ENCODE peak calls at places on chromosomes 3 and 15, in nine cellular contexts. L, B, Q, V, D, U, P, O and R are unnamed samples.

GRCh38 chr3:194768586-194768985 is 82.9 kb downstream of the FAM43A start:
- DNase-seq in L (no peak), B (no peak), Q (no peak), V (peak; percentile 53), D (no peak), U (no peak), P (no peak), O (no peak), R (no peak)

GRCh38 chr3:42013652-42014442 is 51.9 kb upstream of the ULK4 start:
- DNase-seq in L (no peak), B (no peak), Q (peak; percentile 42), V (peak; percentile 89), D (peak; percentile 85), U (peak; percentile 47), P (peak; percentile 50), O (peak; percentile 24), R (peak; percentile 53)

GRCh38 chr3:41000471-41000870 is 198.8 kb upstream of the CTNNB1 start:
- DNase-seq in L (no peak), B (no peak), Q (no peak), V (no peak), D (no peak), U (no peak), P (no peak), O (no peak), R (no peak)

GRCh38 chr3:126995926-126996512 is 13.1 kb downstream of the PLXNA1 start:
- DNase-seq in L (no peak), B (no peak), Q (no peak), V (no peak), D (no peak), U (no peak), P (peak; percentile 48), O (no peak), R (no peak)

GRCh38 chr3:142273501-142273900 is 48.1 kb upstream of the GK5 start:
- DNase-seq in L (peak; percentile 68), B (no peak), Q (peak; percentile 12), V (no peak), D (no peak), U (no peak), P (no peak), O (no peak), R (no peak)

GRCh38 chr3:123734527-123734902 is 149.6 kb downstream of the MYLK start:
- DNase-seq in L (no peak), B (no peak), Q (no peak), V (no peak), D (no peak), U (no peak), P (no peak), O (no peak), R (no peak)

GRCh38 chr3:196604548-196604947 is 34.9 kb upstream of the NRROS start:
- DNase-seq in L (no peak), B (peak; percentile 43), Q (no peak), V (no peak), D (no peak), U (no peak), P (no peak), O (no peak), R (no peak)

GRCh38 chr15:95970326-95970725 is 360.2 kb upstream of the NR2F2 start:
- DNase-seq in L (no peak), B (no peak), Q (no peak), V (no peak), D (no peak), U (no peak), P (no peak), O (no peak), R (no peak)

GRCh38 chr3:55750525-55750924 is 263.4 kb upstream of the WNT5A start:
- DNase-seq in L (no peak), B (no peak), Q (no peak), V (no peak), D (no peak), U (no peak), P (no peak), O (no peak), R (no peak)

GRCh38 chr3:129627350-129628168 is 21.1 kb upstream of the PLXND1 start:
- DNase-seq in L (peak; percentile 68), B (peak; percentile 85), Q (peak; percentile 68), V (peak; percentile 90), D (peak; percentile 91), U (peak; percentile 94), P (peak; percentile 95), O (peak; percentile 55), R (peak; percentile 75)

GRCh38 chr15:65212097-65212496 is 824 bp upstream of the CILP start:
- DNase-seq in L (no peak), B (peak; percentile 78), Q (no peak), V (no peak), D (no peak), U (no peak), P (peak; percentile 80), O (no peak), R (no peak)

GRCh38 chr3:129994883-129995559 is 20.5 kb downstream of the TRH start:
- DNase-seq in L (no peak), B (no peak), Q (no peak), V (no peak), D (no peak), U (no peak), P (no peak), O (no peak), R (no peak)

GRCh38 chr15:90019611-90020010 is 18.5 kb downstream of the ZNF710 start:
- DNase-seq in L (no peak), B (no peak), Q (no peak), V (peak; percentile 71), D (no peak), U (no peak), P (no peak), O (no peak), R (no peak)

GRCh38 chr15:73712107-73712506 is 27.9 kb downstream of the CD276 start:
- DNase-seq in L (no peak), B (no peak), Q (no peak), V (no peak), D (no peak), U (no peak), P (peak; percentile 46), O (no peak), R (no peak)

GRCh38 chr3:105807701-105808100 is 61.1 kb downstream of the CBLB start:
- DNase-seq in L (no peak), B (no peak), Q (no peak), V (no peak), D (no peak), U (no peak), P (no peak), O (no peak), R (no peak)

GRCh38 chr3:194367992-194368841 is 1.3 kb downstream of the LRRC15 start:
- DNase-seq in L (no peak), B (peak; percentile 69), Q (no peak), V (no peak), D (peak; percentile 15), U (no peak), P (no peak), O (no peak), R (no peak)

GRCh38 chr3:45657853-45658252 is 31.3 kb upstream of the SACM1L start:
- DNase-seq in L (no peak), B (no peak), Q (no peak), V (no peak), D (no peak), U (no peak), P (no peak), O (no peak), R (no peak)

GRCh38 chr15:34620122-34620521 is 36.7 kb upstream of the GOLGA8B start:
- DNase-seq in L (no peak), B (no peak), Q (no peak), V (no peak), D (no peak), U (no peak), P (no peak), O (no peak), R (no peak)

GRCh38 chr3:151795276-151795675 is 18.6 kb upstream of the AADAC start:
- DNase-seq in L (no peak), B (no peak), Q (no peak), V (no peak), D (no peak), U (no peak), P (no peak), O (no peak), R (no peak)

GRCh38 chr3:38130631-38131065 is 6.3 kb downstream of the ACAA1 start:
- DNase-seq in L (no peak), B (no peak), Q (no peak), V (peak; percentile 62), D (no peak), U (no peak), P (no peak), O (no peak), R (no peak)

GRCh38 chr3:112888388-112889085 is 41.9 kb upstream of the CD200R1L start:
- DNase-seq in L (no peak), B (no peak), Q (no peak), V (no peak), D (no peak), U (no peak), P (no peak), O (no peak), R (no peak)

GRCh38 chr15:68382286-68383007 is 49.5 kb downstream of the ITGA11 start:
- DNase-seq in L (no peak), B (no peak), Q (no peak), V (peak; percentile 22), D (no peak), U (no peak), P (no peak), O (no peak), R (no peak)

GRCh38 chr3:174168026-174168425 is 691.1 kb upstream of the NAALADL2 start:
- DNase-seq in L (no peak), B (no peak), Q (no peak), V (no peak), D (no peak), U (no peak), P (peak; percentile 26), O (no peak), R (no peak)

GRCh38 chr15:48330855-48331795 is at the start of gene DUT:
- DNase-seq in L (peak; percentile 73), B (peak; percentile 79), Q (peak; percentile 79), V (peak; percentile 96), D (peak; percentile 96), U (peak; percentile 85), P (peak; percentile 89), O (peak; percentile 74), R (peak; percentile 83)

GRCh38 chr3:140906785-140907184 is 34.9 kb upstream of the SLC25A36 start:
- DNase-seq in L (no peak), B (no peak), Q (no peak), V (no peak), D (no peak), U (no peak), P (no peak), O (no peak), R (no peak)

GRCh38 chr3:192850501-192850981 is 67.1 kb downstream of the MB21D2 start:
- DNase-seq in L (no peak), B (no peak), Q (no peak), V (no peak), D (no peak), U (peak; percentile 67), P (no peak), O (no peak), R (no peak)

GRCh38 chr3:72429589-72430362 is 418.5 kb downstream of the SHQ1 start:
- DNase-seq in L (no peak), B (no peak), Q (no peak), V (no peak), D (no peak), U (no peak), P (no peak), O (no peak), R (no peak)

GRCh38 chr15:80177151-80177550 is 24.4 kb downstream of the FAH start:
- DNase-seq in L (no peak), B (no peak), Q (no peak), V (no peak), D (no peak), U (no peak), P (no peak), O (no peak), R (no peak)

GRCh38 chr15:73338058-73338457 is 30.7 kb downstream of the HCN4 start:
- DNase-seq in L (no peak), B (no peak), Q (no peak), V (no peak), D (no peak), U (no peak), P (no peak), O (no peak), R (no peak)

GRCh38 chr15:42800731-42801474 is 64.0 kb upstream of the CDAN1 start:
- DNase-seq in L (no peak), B (peak; percentile 24), Q (no peak), V (no peak), D (no peak), U (peak; percentile 64), P (peak; percentile 65), O (no peak), R (no peak)